ENCODE peak calls at places on chromosomes 1 and 21, in eight cellular contexts. One of them, this sample, is unnamed.

GRCh38 chr1:65177457-65177856 is 29.5 kb downstream of the AK4 start:
- DNase-seq in fibroblast of the aortic adventitia: peak
- DNase-seq in heart left ventricle: no peak
- DNase-seq in A549: no peak
- DNase-seq in GM23338: no peak
- DNase-seq in activated CD8-positive, alpha-beta T cell treated with anti-CD3 and anti-CD28 coated beads for 36 hours: no peak
- DNase-seq in uterus: no peak
- DNase-seq in prostate gland: peak
- DNase-seq in this sample: no peak

GRCh38 chr1:22971161-22972062 is 1.3 kb downstream of the LACTBL1 start:
- DNase-seq in fibroblast of the aortic adventitia: peak
- DNase-seq in heart left ventricle: no peak
- DNase-seq in A549: no peak
- DNase-seq in GM23338: peak
- DNase-seq in activated CD8-positive, alpha-beta T cell treated with anti-CD3 and anti-CD28 coated beads for 36 hours: no peak
- DNase-seq in uterus: no peak
- DNase-seq in prostate gland: no peak
- DNase-seq in this sample: no peak

GRCh38 chr1:61202854-61203603 is 120.7 kb downstream of the NFIA start:
- DNase-seq in fibroblast of the aortic adventitia: peak
- DNase-seq in heart left ventricle: no peak
- DNase-seq in A549: no peak
- DNase-seq in GM23338: no peak
- DNase-seq in activated CD8-positive, alpha-beta T cell treated with anti-CD3 and anti-CD28 coated beads for 36 hours: no peak
- DNase-seq in uterus: no peak
- DNase-seq in prostate gland: no peak
- DNase-seq in this sample: no peak

GRCh38 chr1:211613108-211613947 is 34.4 kb upstream of the SLC30A1 start:
- DNase-seq in fibroblast of the aortic adventitia: peak
- DNase-seq in heart left ventricle: peak
- DNase-seq in A549: peak
- DNase-seq in GM23338: peak
- DNase-seq in activated CD8-positive, alpha-beta T cell treated with anti-CD3 and anti-CD28 coated beads for 36 hours: no peak
- DNase-seq in uterus: peak
- DNase-seq in prostate gland: peak
- DNase-seq in this sample: no peak

GRCh38 chr1:19029191-19030085 is 73.0 kb upstream of the IFFO2 start:
- DNase-seq in fibroblast of the aortic adventitia: no peak
- DNase-seq in heart left ventricle: no peak
- DNase-seq in A549: no peak
- DNase-seq in GM23338: no peak
- DNase-seq in activated CD8-positive, alpha-beta T cell treated with anti-CD3 and anti-CD28 coated beads for 36 hours: no peak
- DNase-seq in uterus: no peak
- DNase-seq in prostate gland: no peak
- DNase-seq in this sample: no peak

GRCh38 chr1:7623886-7624285 is 147.2 kb upstream of the VAMP3 start:
- DNase-seq in fibroblast of the aortic adventitia: no peak
- DNase-seq in heart left ventricle: no peak
- DNase-seq in A549: no peak
- DNase-seq in GM23338: no peak
- DNase-seq in activated CD8-positive, alpha-beta T cell treated with anti-CD3 and anti-CD28 coated beads for 36 hours: no peak
- DNase-seq in uterus: no peak
- DNase-seq in prostate gland: no peak
- DNase-seq in this sample: no peak

GRCh38 chr1:10771789-10772188 is 24.7 kb downstream of the CASZ1 start:
- DNase-seq in fibroblast of the aortic adventitia: no peak
- DNase-seq in heart left ventricle: peak
- DNase-seq in A549: no peak
- DNase-seq in GM23338: no peak
- DNase-seq in activated CD8-positive, alpha-beta T cell treated with anti-CD3 and anti-CD28 coated beads for 36 hours: no peak
- DNase-seq in uterus: no peak
- DNase-seq in prostate gland: peak
- DNase-seq in this sample: no peak

GRCh38 chr1:36910281-36910725 is 124.0 kb downstream of the GRIK3 start:
- DNase-seq in fibroblast of the aortic adventitia: no peak
- DNase-seq in heart left ventricle: no peak
- DNase-seq in A549: no peak
- DNase-seq in GM23338: no peak
- DNase-seq in activated CD8-positive, alpha-beta T cell treated with anti-CD3 and anti-CD28 coated beads for 36 hours: no peak
- DNase-seq in uterus: no peak
- DNase-seq in prostate gland: no peak
- DNase-seq in this sample: peak

GRCh38 chr1:15953791-15954201 is 22.1 kb downstream of the ZBTB17 start:
- DNase-seq in fibroblast of the aortic adventitia: peak
- DNase-seq in heart left ventricle: no peak
- DNase-seq in A549: no peak
- DNase-seq in GM23338: peak
- DNase-seq in activated CD8-positive, alpha-beta T cell treated with anti-CD3 and anti-CD28 coated beads for 36 hours: no peak
- DNase-seq in uterus: no peak
- DNase-seq in prostate gland: no peak
- DNase-seq in this sample: no peak

GRCh38 chr21:44919913-44920693 is 596 bp downstream of the ITGB2 start:
- DNase-seq in fibroblast of the aortic adventitia: no peak
- DNase-seq in heart left ventricle: peak
- DNase-seq in A549: no peak
- DNase-seq in GM23338: peak
- DNase-seq in activated CD8-positive, alpha-beta T cell treated with anti-CD3 and anti-CD28 coated beads for 36 hours: no peak
- DNase-seq in uterus: no peak
- DNase-seq in prostate gland: no peak
- DNase-seq in this sample: no peak

GRCh38 chr1:14568716-14569115 is 29.8 kb upstream of the KAZN start:
- DNase-seq in fibroblast of the aortic adventitia: no peak
- DNase-seq in heart left ventricle: no peak
- DNase-seq in A549: no peak
- DNase-seq in GM23338: no peak
- DNase-seq in activated CD8-positive, alpha-beta T cell treated with anti-CD3 and anti-CD28 coated beads for 36 hours: no peak
- DNase-seq in uterus: no peak
- DNase-seq in prostate gland: no peak
- DNase-seq in this sample: no peak

GRCh38 chr1:66576645-66577044 is 42.7 kb downstream of the SGIP1 start:
- DNase-seq in fibroblast of the aortic adventitia: peak
- DNase-seq in heart left ventricle: no peak
- DNase-seq in A549: no peak
- DNase-seq in GM23338: no peak
- DNase-seq in activated CD8-positive, alpha-beta T cell treated with anti-CD3 and anti-CD28 coated beads for 36 hours: no peak
- DNase-seq in uterus: no peak
- DNase-seq in prostate gland: no peak
- DNase-seq in this sample: no peak

GRCh38 chr1:107842241-107842640 is 122.7 kb downstream of the VAV3 start:
- DNase-seq in fibroblast of the aortic adventitia: no peak
- DNase-seq in heart left ventricle: no peak
- DNase-seq in A549: no peak
- DNase-seq in GM23338: no peak
- DNase-seq in activated CD8-positive, alpha-beta T cell treated with anti-CD3 and anti-CD28 coated beads for 36 hours: peak
- DNase-seq in uterus: no peak
- DNase-seq in prostate gland: no peak
- DNase-seq in this sample: no peak

GRCh38 chr1:159055181-159055621 is 21.4 kb downstream of the AIM2 start:
- DNase-seq in fibroblast of the aortic adventitia: no peak
- DNase-seq in heart left ventricle: no peak
- DNase-seq in A549: no peak
- DNase-seq in GM23338: no peak
- DNase-seq in activated CD8-positive, alpha-beta T cell treated with anti-CD3 and anti-CD28 coated beads for 36 hours: no peak
- DNase-seq in uterus: no peak
- DNase-seq in prostate gland: no peak
- DNase-seq in this sample: no peak

GRCh38 chr21:39097981-39098380 is 85.3 kb downstream of the PSMG1 start:
- DNase-seq in fibroblast of the aortic adventitia: no peak
- DNase-seq in heart left ventricle: peak
- DNase-seq in A549: no peak
- DNase-seq in GM23338: no peak
- DNase-seq in activated CD8-positive, alpha-beta T cell treated with anti-CD3 and anti-CD28 coated beads for 36 hours: no peak
- DNase-seq in uterus: no peak
- DNase-seq in prostate gland: no peak
- DNase-seq in this sample: no peak

GRCh38 chr21:39095681-39096080 is 87.6 kb downstream of the PSMG1 start:
- DNase-seq in fibroblast of the aortic adventitia: no peak
- DNase-seq in heart left ventricle: no peak
- DNase-seq in A549: no peak
- DNase-seq in GM23338: no peak
- DNase-seq in activated CD8-positive, alpha-beta T cell treated with anti-CD3 and anti-CD28 coated beads for 36 hours: no peak
- DNase-seq in uterus: no peak
- DNase-seq in prostate gland: no peak
- DNase-seq in this sample: no peak

GRCh38 chr21:39094847-39095525 is 88.3 kb downstream of the PSMG1 start:
- DNase-seq in fibroblast of the aortic adventitia: peak
- DNase-seq in heart left ventricle: no peak
- DNase-seq in A549: peak
- DNase-seq in GM23338: no peak
- DNase-seq in activated CD8-positive, alpha-beta T cell treated with anti-CD3 and anti-CD28 coated beads for 36 hours: no peak
- DNase-seq in uterus: no peak
- DNase-seq in prostate gland: no peak
- DNase-seq in this sample: no peak

GRCh38 chr21:39097335-39097861 is 85.9 kb downstream of the PSMG1 start:
- DNase-seq in fibroblast of the aortic adventitia: no peak
- DNase-seq in heart left ventricle: peak
- DNase-seq in A549: no peak
- DNase-seq in GM23338: no peak
- DNase-seq in activated CD8-positive, alpha-beta T cell treated with anti-CD3 and anti-CD28 coated beads for 36 hours: no peak
- DNase-seq in uterus: no peak
- DNase-seq in prostate gland: no peak
- DNase-seq in this sample: no peak

DNA sequence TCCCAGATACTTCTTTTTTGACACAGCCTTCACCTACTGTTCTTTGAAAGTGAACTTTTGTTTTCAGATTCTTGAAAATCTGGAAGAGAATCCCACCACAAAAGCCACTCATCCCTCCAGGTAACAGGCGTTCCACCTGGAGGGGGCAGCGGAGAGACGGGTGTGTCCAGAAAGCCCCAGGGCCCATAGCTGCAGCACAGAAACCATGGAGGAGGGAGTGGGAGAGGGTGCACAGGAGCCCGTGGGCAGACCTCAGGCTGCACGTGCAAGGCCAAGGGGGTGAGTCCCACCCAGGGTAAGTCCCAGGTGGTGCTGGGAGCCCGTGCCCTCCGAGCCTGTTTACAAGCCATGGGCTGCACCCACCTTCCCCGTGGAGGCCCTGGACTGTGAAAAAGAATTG is 86.5 kb downstream of the PSMG1 start:
- DNase-seq in fibroblast of the aortic adventitia: no peak
- DNase-seq in heart left ventricle: no peak
- DNase-seq in A549: no peak
- DNase-seq in GM23338: peak
- DNase-seq in activated CD8-positive, alpha-beta T cell treated with anti-CD3 and anti-CD28 coated beads for 36 hours: no peak
- DNase-seq in uterus: no peak
- DNase-seq in prostate gland: no peak
- DNase-seq in this sample: peak
- TF ChIP-seq CTCF in fibroblast of the aortic adventitia: no peak
- TF ChIP-seq CTCF in heart left ventricle: no peak
- TF ChIP-seq CTCF in A549: no peak
- TF ChIP-seq CTCF in GM23338: peak
- TF ChIP-seq CTCF in activated CD8-positive, alpha-beta T cell treated with anti-CD3 and anti-CD28 coated beads for 36 hours: no peak
- TF ChIP-seq CTCF in uterus: no peak
- TF ChIP-seq CTCF in prostate gland: no peak
- TF ChIP-seq CTCF in this sample: no peak

GRCh38 chr1:203682401-203683383 is 56.1 kb downstream of the ATP2B4 start:
- DNase-seq in fibroblast of the aortic adventitia: no peak
- DNase-seq in heart left ventricle: no peak
- DNase-seq in A549: peak
- DNase-seq in GM23338: peak
- DNase-seq in activated CD8-positive, alpha-beta T cell treated with anti-CD3 and anti-CD28 coated beads for 36 hours: peak
- DNase-seq in uterus: no peak
- DNase-seq in prostate gland: no peak
- DNase-seq in this sample: no peak
- TF ChIP-seq CTCF in fibroblast of the aortic adventitia: no peak
- TF ChIP-seq CTCF in heart left ventricle: no peak
- TF ChIP-seq CTCF in A549: no peak
- TF ChIP-seq CTCF in GM23338: no peak
- TF ChIP-seq CTCF in activated CD8-positive, alpha-beta T cell treated with anti-CD3 and anti-CD28 coated beads for 36 hours: no peak
- TF ChIP-seq CTCF in uterus: no peak
- TF ChIP-seq CTCF in prostate gland: no peak
- TF ChIP-seq CTCF in this sample: no peak

GRCh38 chr1:46169811-46170454 is 5.0 kb upstream of the TSPAN1 start:
- DNase-seq in fibroblast of the aortic adventitia: no peak
- DNase-seq in heart left ventricle: no peak
- DNase-seq in A549: no peak
- DNase-seq in GM23338: no peak
- DNase-seq in activated CD8-positive, alpha-beta T cell treated with anti-CD3 and anti-CD28 coated beads for 36 hours: no peak
- DNase-seq in uterus: no peak
- DNase-seq in prostate gland: no peak
- DNase-seq in this sample: no peak
- TF ChIP-seq CTCF in fibroblast of the aortic adventitia: no peak
- TF ChIP-seq CTCF in heart left ventricle: no peak
- TF ChIP-seq CTCF in A549: no peak
- TF ChIP-seq CTCF in GM23338: no peak
- TF ChIP-seq CTCF in activated CD8-positive, alpha-beta T cell treated with anti-CD3 and anti-CD28 coated beads for 36 hours: no peak
- TF ChIP-seq CTCF in uterus: no peak
- TF ChIP-seq CTCF in prostate gland: no peak
- TF ChIP-seq CTCF in this sample: no peak

GRCh38 chr1:38198099-38198498 is 151.5 kb upstream of the POU3F1 start:
- DNase-seq in fibroblast of the aortic adventitia: no peak
- DNase-seq in heart left ventricle: no peak
- DNase-seq in A549: no peak
- DNase-seq in GM23338: no peak
- DNase-seq in activated CD8-positive, alpha-beta T cell treated with anti-CD3 and anti-CD28 coated beads for 36 hours: no peak
- DNase-seq in uterus: no peak
- DNase-seq in prostate gland: no peak
- DNase-seq in this sample: no peak
- TF ChIP-seq CTCF in fibroblast of the aortic adventitia: no peak
- TF ChIP-seq CTCF in heart left ventricle: no peak
- TF ChIP-seq CTCF in A549: no peak
- TF ChIP-seq CTCF in GM23338: no peak
- TF ChIP-seq CTCF in activated CD8-positive, alpha-beta T cell treated with anti-CD3 and anti-CD28 coated beads for 36 hours: no peak
- TF ChIP-seq CTCF in uterus: no peak
- TF ChIP-seq CTCF in prostate gland: no peak
- TF ChIP-seq CTCF in this sample: no peak

DNA sequence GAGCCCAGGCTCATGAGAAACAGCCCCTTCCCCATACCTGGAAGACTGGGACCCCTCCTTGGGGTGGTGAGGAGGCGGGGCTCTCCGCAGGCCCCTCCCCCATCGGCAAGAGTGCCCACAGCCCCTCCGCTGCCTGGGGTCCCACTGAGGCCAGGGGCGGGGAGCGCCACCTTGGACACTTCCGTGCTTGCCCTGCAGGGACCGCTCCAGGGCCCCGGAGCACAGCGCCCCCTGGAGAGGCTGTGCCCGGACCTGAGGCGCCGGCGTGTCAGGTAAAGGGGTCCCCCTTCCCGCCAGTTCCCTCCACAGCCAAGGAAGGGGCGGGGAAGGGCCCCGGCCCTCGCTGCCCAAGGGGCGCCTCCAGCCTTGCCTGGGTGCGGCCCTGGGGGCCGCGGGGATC is 21.5 kb downstream of the INAVA start:
- DNase-seq in fibroblast of the aortic adventitia: no peak
- DNase-seq in heart left ventricle: no peak
- DNase-seq in A549: no peak
- DNase-seq in GM23338: peak
- DNase-seq in activated CD8-positive, alpha-beta T cell treated with anti-CD3 and anti-CD28 coated beads for 36 hours: no peak
- DNase-seq in uterus: no peak
- DNase-seq in prostate gland: no peak
- DNase-seq in this sample: peak
- TF ChIP-seq CTCF in fibroblast of the aortic adventitia: no peak
- TF ChIP-seq CTCF in heart left ventricle: no peak
- TF ChIP-seq CTCF in A549: peak
- TF ChIP-seq CTCF in GM23338: peak
- TF ChIP-seq CTCF in activated CD8-positive, alpha-beta T cell treated with anti-CD3 and anti-CD28 coated beads for 36 hours: no peak
- TF ChIP-seq CTCF in uterus: no peak
- TF ChIP-seq CTCF in prostate gland: no peak
- TF ChIP-seq CTCF in this sample: no peak

GRCh38 chr1:54107131-54107530 is 45.7 kb downstream of the CDCP2 start:
- DNase-seq in fibroblast of the aortic adventitia: no peak
- DNase-seq in heart left ventricle: no peak
- DNase-seq in A549: no peak
- DNase-seq in GM23338: peak
- DNase-seq in activated CD8-positive, alpha-beta T cell treated with anti-CD3 and anti-CD28 coated beads for 36 hours: no peak
- DNase-seq in uterus: no peak
- DNase-seq in prostate gland: no peak
- DNase-seq in this sample: no peak
- TF ChIP-seq CTCF in fibroblast of the aortic adventitia: peak
- TF ChIP-seq CTCF in heart left ventricle: no peak
- TF ChIP-seq CTCF in A549: no peak
- TF ChIP-seq CTCF in GM23338: peak
- TF ChIP-seq CTCF in activated CD8-positive, alpha-beta T cell treated with anti-CD3 and anti-CD28 coated beads for 36 hours: no peak
- TF ChIP-seq CTCF in uterus: peak
- TF ChIP-seq CTCF in prostate gland: no peak
- TF ChIP-seq CTCF in this sample: no peak